ENCODE peak calls at places on chromosomes 11 and 22, in seven cellular contexts. One of them, this sample, is unnamed.

GRCh38 chr11:119052163-119052814 is 4.7 kb downstream of the HYOU1 start:
- DNase-seq in HT-29: no peak
- DNase-seq in omental fat pad: no peak
- DNase-seq in uterus: no peak
- DNase-seq in CD8-positive, alpha-beta memory T cell: no peak
- DNase-seq in activated CD4-positive, alpha-beta T cell treated with anti-CD3 and anti-CD28 coated beads, Interleukin-2, amount 50 U/mL, for 24 hours: no peak
- DNase-seq in HTR-8/SVneo: no peak
- DNase-seq in this sample: no peak

GRCh38 chr11:78801161-78801884 is 226.7 kb upstream of the NARS2 start:
- DNase-seq in HT-29: no peak
- DNase-seq in omental fat pad: no peak
- DNase-seq in uterus: peak; percentile 52
- DNase-seq in CD8-positive, alpha-beta memory T cell: no peak
- DNase-seq in activated CD4-positive, alpha-beta T cell treated with anti-CD3 and anti-CD28 coated beads, Interleukin-2, amount 50 U/mL, for 24 hours: no peak
- DNase-seq in HTR-8/SVneo: no peak
- DNase-seq in this sample: no peak

GRCh38 chr11:35815556-35816315 is 128.1 kb upstream of the LDLRAD3 start:
- DNase-seq in HT-29: no peak
- DNase-seq in omental fat pad: no peak
- DNase-seq in uterus: peak; percentile 40
- DNase-seq in CD8-positive, alpha-beta memory T cell: no peak
- DNase-seq in activated CD4-positive, alpha-beta T cell treated with anti-CD3 and anti-CD28 coated beads, Interleukin-2, amount 50 U/mL, for 24 hours: no peak
- DNase-seq in HTR-8/SVneo: no peak
- DNase-seq in this sample: no peak

GRCh38 chr11:45936655-45937054 is 14.2 kb downstream of the LARGE2 start:
- DNase-seq in HT-29: no peak
- DNase-seq in omental fat pad: no peak
- DNase-seq in uterus: no peak
- DNase-seq in CD8-positive, alpha-beta memory T cell: no peak
- DNase-seq in activated CD4-positive, alpha-beta T cell treated with anti-CD3 and anti-CD28 coated beads, Interleukin-2, amount 50 U/mL, for 24 hours: no peak
- DNase-seq in HTR-8/SVneo: no peak
- DNase-seq in this sample: no peak

GRCh38 chr22:40733919-40734318 is 54.6 kb downstream of the MCHR1 start:
- DNase-seq in HT-29: no peak
- DNase-seq in omental fat pad: no peak
- DNase-seq in uterus: no peak
- DNase-seq in CD8-positive, alpha-beta memory T cell: no peak
- DNase-seq in activated CD4-positive, alpha-beta T cell treated with anti-CD3 and anti-CD28 coated beads, Interleukin-2, amount 50 U/mL, for 24 hours: no peak
- DNase-seq in HTR-8/SVneo: no peak
- DNase-seq in this sample: no peak

GRCh38 chr11:114191893-114192292 is 104.3 kb upstream of the NNMT start:
- DNase-seq in HT-29: no peak
- DNase-seq in omental fat pad: no peak
- DNase-seq in uterus: no peak
- DNase-seq in CD8-positive, alpha-beta memory T cell: no peak
- DNase-seq in activated CD4-positive, alpha-beta T cell treated with anti-CD3 and anti-CD28 coated beads, Interleukin-2, amount 50 U/mL, for 24 hours: no peak
- DNase-seq in HTR-8/SVneo: no peak
- DNase-seq in this sample: no peak

GRCh38 chr22:44311855-44312170 is 938 bp downstream of the SHISAL1 start:
- DNase-seq in HT-29: no peak
- DNase-seq in omental fat pad: no peak
- DNase-seq in uterus: peak; percentile 67
- DNase-seq in CD8-positive, alpha-beta memory T cell: no peak
- DNase-seq in activated CD4-positive, alpha-beta T cell treated with anti-CD3 and anti-CD28 coated beads, Interleukin-2, amount 50 U/mL, for 24 hours: no peak
- DNase-seq in HTR-8/SVneo: no peak
- DNase-seq in this sample: no peak

GRCh38 chr22:35621446-35621845 is 4.3 kb upstream of the MB start:
- DNase-seq in HT-29: no peak
- DNase-seq in omental fat pad: no peak
- DNase-seq in uterus: no peak
- DNase-seq in CD8-positive, alpha-beta memory T cell: no peak
- DNase-seq in activated CD4-positive, alpha-beta T cell treated with anti-CD3 and anti-CD28 coated beads, Interleukin-2, amount 50 U/mL, for 24 hours: no peak
- DNase-seq in HTR-8/SVneo: no peak
- DNase-seq in this sample: no peak

GRCh38 chr22:24827305-24827704 is 21.3 kb downstream of the SGSM1 start:
- DNase-seq in HT-29: no peak
- DNase-seq in omental fat pad: no peak
- DNase-seq in uterus: no peak
- DNase-seq in CD8-positive, alpha-beta memory T cell: no peak
- DNase-seq in activated CD4-positive, alpha-beta T cell treated with anti-CD3 and anti-CD28 coated beads, Interleukin-2, amount 50 U/mL, for 24 hours: no peak
- DNase-seq in HTR-8/SVneo: no peak
- DNase-seq in this sample: no peak

GRCh38 chr22:31332886-31333285 is 13.3 kb downstream of the PATZ1 start:
- DNase-seq in HT-29: no peak
- DNase-seq in omental fat pad: no peak
- DNase-seq in uterus: no peak
- DNase-seq in CD8-positive, alpha-beta memory T cell: no peak
- DNase-seq in activated CD4-positive, alpha-beta T cell treated with anti-CD3 and anti-CD28 coated beads, Interleukin-2, amount 50 U/mL, for 24 hours: no peak
- DNase-seq in HTR-8/SVneo: no peak
- DNase-seq in this sample: no peak

GRCh38 chr11:13947379-13947778 is 15.1 kb upstream of the SPON1 start:
- DNase-seq in HT-29: no peak
- DNase-seq in omental fat pad: no peak
- DNase-seq in uterus: no peak
- DNase-seq in CD8-positive, alpha-beta memory T cell: no peak
- DNase-seq in activated CD4-positive, alpha-beta T cell treated with anti-CD3 and anti-CD28 coated beads, Interleukin-2, amount 50 U/mL, for 24 hours: no peak
- DNase-seq in HTR-8/SVneo: no peak
- DNase-seq in this sample: no peak

GRCh38 chr22:46626356-46626755 is 6.2 kb downstream of the GRAMD4 start:
- DNase-seq in HT-29: no peak
- DNase-seq in omental fat pad: no peak
- DNase-seq in uterus: no peak
- DNase-seq in CD8-positive, alpha-beta memory T cell: no peak
- DNase-seq in activated CD4-positive, alpha-beta T cell treated with anti-CD3 and anti-CD28 coated beads, Interleukin-2, amount 50 U/mL, for 24 hours: no peak
- DNase-seq in HTR-8/SVneo: no peak
- DNase-seq in this sample: no peak

GRCh38 chr22:44335903-44336803 is 23.4 kb upstream of the SHISAL1 start:
- DNase-seq in HT-29: no peak
- DNase-seq in omental fat pad: no peak
- DNase-seq in uterus: no peak
- DNase-seq in CD8-positive, alpha-beta memory T cell: no peak
- DNase-seq in activated CD4-positive, alpha-beta T cell treated with anti-CD3 and anti-CD28 coated beads, Interleukin-2, amount 50 U/mL, for 24 hours: no peak
- DNase-seq in HTR-8/SVneo: no peak
- DNase-seq in this sample: no peak

This sample was measured in GM18507.